ENCODE peak calls at places on chromosomes 3 and 15, in four cellular contexts. One of them, this sample, is unnamed.

GRCh38 chr3:32706348-32707025 is 21.5 kb downstream of the CNOT10 start:
- DNase-seq in psoas muscle: no peak
- DNase-seq in astrocyte of the spinal cord: peak; percentile 16
- DNase-seq in hepatocyte: no peak
- DNase-seq in this sample: no peak

GRCh38 chr3:4426782-4427344 is 40.2 kb downstream of the SUMF1 start:
- DNase-seq in hepatocyte: peak; percentile 81
- DNase-seq in psoas muscle: no peak
- DNase-seq in astrocyte of the spinal cord: peak; percentile 96
- DNase-seq in this sample: no peak

GRCh38 chr15:49860101-49860500 is 239.3 kb downstream of the DTWD1 start:
- DNase-seq in hepatocyte: no peak
- DNase-seq in psoas muscle: no peak
- DNase-seq in astrocyte of the spinal cord: peak; percentile 68
- DNase-seq in this sample: no peak

GRCh38 chr15:29815000-29815704 is 7.1 kb downstream of the TJP1 start:
- DNase-seq in hepatocyte: peak; percentile 39
- DNase-seq in astrocyte of the spinal cord: peak; percentile 52
- DNase-seq in psoas muscle: no peak
- DNase-seq in this sample: no peak

GRCh38 chr15:96119734-96120133 is 210.8 kb upstream of the NR2F2 start:
- DNase-seq in psoas muscle: no peak
- DNase-seq in astrocyte of the spinal cord: no peak
- DNase-seq in hepatocyte: no peak
- DNase-seq in this sample: no peak

GRCh38 chr15:81108427-81108826 is 25.6 kb upstream of the CFAP161 start:
- DNase-seq in hepatocyte: no peak
- DNase-seq in astrocyte of the spinal cord: no peak
- DNase-seq in psoas muscle: no peak
- DNase-seq in this sample: peak; percentile 28

GRCh38 chr15:60344987-60345386 is 52.8 kb downstream of the ANXA2 start:
- DNase-seq in astrocyte of the spinal cord: peak; percentile 30
- DNase-seq in psoas muscle: no peak
- DNase-seq in hepatocyte: no peak
- DNase-seq in this sample: no peak

GRCh38 chr15:48089664-48090063 is 31.1 kb upstream of the SLC24A5 start:
- DNase-seq in astrocyte of the spinal cord: no peak
- DNase-seq in psoas muscle: no peak
- DNase-seq in hepatocyte: no peak
- DNase-seq in this sample: peak; percentile 9

GRCh38 chr15:60338810-60339209 is 59.0 kb downstream of the ANXA2 start:
- DNase-seq in astrocyte of the spinal cord: no peak
- DNase-seq in psoas muscle: no peak
- DNase-seq in hepatocyte: no peak
- DNase-seq in this sample: peak; percentile 45

GRCh38 chr3:78281381-78281780 is 1241.5 kb downstream of the ROBO2 start:
- DNase-seq in hepatocyte: no peak
- DNase-seq in astrocyte of the spinal cord: no peak
- DNase-seq in psoas muscle: no peak
- DNase-seq in this sample: no peak

GRCh38 chr15:69253156-69253555 is 45.6 kb upstream of the PAQR5 start:
- DNase-seq in astrocyte of the spinal cord: peak; percentile 89
- DNase-seq in psoas muscle: no peak
- DNase-seq in hepatocyte: peak; percentile 16
- DNase-seq in this sample: peak; percentile 16

GRCh38 chr15:56839099-56839498 is 79.3 kb upstream of the TCF12 start:
- DNase-seq in astrocyte of the spinal cord: no peak
- DNase-seq in hepatocyte: no peak
- DNase-seq in psoas muscle: no peak
- DNase-seq in this sample: no peak

GRCh38 chr15:65869954-65870871 is 922 bp downstream of the RAB11A start:
- DNase-seq in psoas muscle: peak; percentile 19
- DNase-seq in hepatocyte: peak; percentile 65
- DNase-seq in astrocyte of the spinal cord: peak; percentile 20
- DNase-seq in this sample: peak; percentile 60

DNA sequence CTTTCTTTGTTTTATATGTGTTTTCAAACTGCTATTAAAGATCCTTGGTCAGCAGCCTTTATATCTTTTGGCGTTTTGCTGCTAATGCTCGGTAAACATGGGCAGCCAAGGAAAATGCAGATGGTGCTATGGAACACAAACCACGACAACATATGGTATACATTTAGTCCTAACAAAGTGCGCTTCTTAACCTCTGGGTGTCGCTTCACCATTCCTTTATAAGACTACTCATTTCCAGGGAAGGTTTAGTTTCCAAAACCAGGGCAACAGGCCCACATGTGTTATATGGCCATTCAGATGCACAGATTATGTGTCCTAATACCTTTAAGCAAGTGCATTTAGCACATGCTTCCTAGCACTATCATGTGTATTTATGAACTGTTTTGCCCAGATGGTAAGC is 14.7 kb downstream of the SHOX2 start:
- DNase-seq in astrocyte of the spinal cord: peak; percentile 31
- DNase-seq in hepatocyte: no peak
- DNase-seq in psoas muscle: no peak
- DNase-seq in this sample: no peak
- TF ChIP-seq CTCF in astrocyte of the spinal cord: peak; percentile 44
- TF ChIP-seq CTCF in hepatocyte: peak; percentile 32
- TF ChIP-seq CTCF in psoas muscle: peak; percentile 13
- TF ChIP-seq CTCF in this sample: no peak

GRCh38 chr15:88242586-88242985 is 14.0 kb downstream of the NTRK3 start:
- DNase-seq in astrocyte of the spinal cord: no peak
- DNase-seq in psoas muscle: no peak
- DNase-seq in hepatocyte: no peak
- DNase-seq in this sample: no peak

GRCh38 chr15:88243156-88243555 is 13.4 kb downstream of the NTRK3 start:
- DNase-seq in astrocyte of the spinal cord: no peak
- DNase-seq in psoas muscle: no peak
- DNase-seq in hepatocyte: no peak
- DNase-seq in this sample: no peak

GRCh38 chr15:88246081-88246480 is 10.5 kb downstream of the NTRK3 start:
- DNase-seq in astrocyte of the spinal cord: no peak
- DNase-seq in hepatocyte: no peak
- DNase-seq in psoas muscle: no peak
- DNase-seq in this sample: no peak

GRCh38 chr15:88241461-88241860 is 15.1 kb downstream of the NTRK3 start:
- DNase-seq in astrocyte of the spinal cord: no peak
- DNase-seq in hepatocyte: no peak
- DNase-seq in psoas muscle: no peak
- DNase-seq in this sample: no peak

DNA sequence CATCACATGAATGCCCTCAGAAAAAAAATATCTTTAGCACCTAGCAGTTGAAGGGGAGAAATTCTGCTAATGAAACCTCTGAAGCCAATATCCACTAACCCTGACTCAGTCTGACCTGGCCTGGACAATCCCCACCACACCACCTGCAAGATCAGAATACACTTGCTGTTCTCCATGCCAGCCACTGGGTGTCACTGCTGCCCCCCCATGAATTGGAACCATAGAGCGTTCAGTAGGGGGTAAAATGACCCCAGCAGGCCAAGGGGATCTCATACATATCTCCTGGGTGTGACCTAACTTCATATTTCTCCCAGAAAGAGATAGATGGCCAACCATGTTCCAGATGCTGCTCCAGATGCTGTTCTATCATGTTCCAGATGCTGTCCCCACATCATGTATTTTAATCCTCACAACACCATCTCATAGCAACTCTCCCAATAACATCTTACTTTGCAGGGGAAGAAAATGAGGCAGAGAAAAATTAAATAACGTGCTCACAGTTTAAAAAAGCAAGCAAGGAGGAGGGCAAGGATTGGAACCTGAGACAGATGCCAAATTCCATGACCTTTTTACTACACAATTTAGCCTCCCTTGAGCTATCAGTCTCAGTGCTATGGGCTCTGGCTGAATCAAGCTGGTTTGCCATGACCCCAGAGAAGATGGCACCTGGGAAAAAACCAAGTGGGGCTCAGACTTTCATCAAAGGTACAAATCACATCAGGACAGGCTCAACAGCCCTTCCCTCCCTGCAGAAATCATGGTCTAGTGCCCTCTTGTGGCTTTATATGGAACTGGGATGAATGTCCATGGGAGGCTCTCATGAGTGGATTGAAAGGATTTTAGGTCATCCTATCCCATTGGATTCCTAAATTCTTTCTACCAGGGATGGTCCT is 12.4 kb downstream of the NTRK3 start:
- DNase-seq in astrocyte of the spinal cord: peak; percentile 5
- DNase-seq in hepatocyte: peak; percentile 40
- DNase-seq in psoas muscle: no peak
- DNase-seq in this sample: peak; percentile 41
- TF ChIP-seq CTCF in astrocyte of the spinal cord: peak; percentile 67
- TF ChIP-seq CTCF in hepatocyte: peak; percentile 61
- TF ChIP-seq CTCF in psoas muscle: peak; percentile 45
- TF ChIP-seq CTCF in this sample: no peak

GRCh38 chr15:99963976-99964375 is 230.7 kb upstream of the LYSMD4 start:
- DNase-seq in hepatocyte: no peak
- DNase-seq in astrocyte of the spinal cord: no peak
- DNase-seq in psoas muscle: no peak
- DNase-seq in this sample: no peak
- TF ChIP-seq CTCF in hepatocyte: no peak
- TF ChIP-seq CTCF in astrocyte of the spinal cord: no peak
- TF ChIP-seq CTCF in psoas muscle: no peak
- TF ChIP-seq CTCF in this sample: no peak

DNA sequence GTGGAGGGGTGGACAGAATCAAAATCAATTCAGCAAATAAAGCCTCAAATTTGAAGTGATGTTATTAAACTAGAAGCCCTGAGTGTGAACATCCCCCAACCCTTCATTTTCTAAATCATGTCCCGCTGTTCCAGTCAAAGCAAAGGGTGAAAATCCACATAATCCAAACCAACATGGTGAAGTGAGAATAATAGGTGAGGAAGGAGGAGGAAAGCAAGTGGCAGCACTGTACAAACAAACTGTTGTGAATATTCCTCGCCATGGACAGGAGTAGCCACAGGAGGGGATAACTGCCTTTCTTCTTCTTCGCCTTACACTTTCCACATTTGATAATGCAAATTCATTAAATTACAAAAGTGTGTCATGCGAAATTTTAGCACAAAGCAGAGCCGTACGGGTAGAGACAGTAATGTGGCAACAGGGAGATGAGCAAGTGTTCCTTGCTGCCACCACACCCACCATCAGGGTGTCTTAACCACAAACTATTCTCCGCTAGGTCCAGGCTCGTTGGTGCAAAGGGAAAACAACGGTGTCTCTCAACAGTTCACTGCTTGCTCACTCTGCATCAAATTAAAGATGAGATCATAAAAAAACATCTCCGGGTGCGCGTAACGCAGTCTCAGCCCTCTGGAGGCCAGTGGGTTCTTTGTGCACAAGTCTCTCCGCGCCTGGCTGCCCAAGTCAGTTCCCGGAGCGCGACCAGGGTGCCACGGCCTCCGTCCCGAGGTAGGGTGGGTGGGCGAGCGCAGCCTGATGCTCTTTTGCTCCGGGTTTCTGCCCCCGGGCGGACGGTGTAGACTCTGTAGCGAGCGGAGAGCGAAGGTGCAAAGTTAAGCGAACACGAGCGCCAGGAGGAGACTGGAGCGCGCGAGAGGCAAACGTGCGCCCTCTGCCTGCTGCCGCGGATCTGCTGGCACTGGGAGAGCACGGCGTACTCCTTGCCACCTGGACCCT is 6.7 kb downstream of the EPHA3 start:
- DNase-seq in hepatocyte: peak; percentile 85
- DNase-seq in psoas muscle: peak; percentile 32
- DNase-seq in astrocyte of the spinal cord: peak; percentile 74
- DNase-seq in this sample: peak; percentile 72
- TF ChIP-seq CTCF in hepatocyte: peak; percentile 70
- TF ChIP-seq CTCF in psoas muscle: peak; percentile 41
- TF ChIP-seq CTCF in astrocyte of the spinal cord: peak; percentile 91
- TF ChIP-seq CTCF in this sample: peak; percentile 36

DNA sequence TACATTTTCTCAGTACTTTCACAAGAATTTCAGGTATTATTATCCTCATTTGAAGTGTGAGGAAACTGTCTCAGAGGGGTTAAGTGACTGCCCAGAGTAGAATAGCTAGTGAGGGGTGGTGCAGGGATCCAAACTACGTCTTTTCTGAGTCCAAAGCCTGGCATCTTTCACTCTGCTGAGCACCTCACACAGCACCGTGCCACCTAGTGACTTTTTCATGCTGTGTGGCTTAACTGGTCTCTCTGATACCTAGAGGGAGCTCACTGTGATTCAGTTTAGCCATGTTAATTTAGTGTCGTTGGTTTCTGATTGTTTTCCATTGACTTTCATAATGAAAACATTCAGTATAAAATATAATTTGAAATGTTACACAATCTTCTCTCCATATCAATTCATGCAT is 91.4 kb upstream of the NLGN1 start:
- DNase-seq in psoas muscle: no peak
- DNase-seq in astrocyte of the spinal cord: no peak
- DNase-seq in hepatocyte: no peak
- DNase-seq in this sample: no peak
- TF ChIP-seq CTCF in psoas muscle: no peak
- TF ChIP-seq CTCF in astrocyte of the spinal cord: no peak
- TF ChIP-seq CTCF in hepatocyte: no peak
- TF ChIP-seq CTCF in this sample: no peak

GRCh38 chr3:52397676-52398399 is 47.1 kb downstream of the SEMA3G start:
- DNase-seq in hepatocyte: no peak
- DNase-seq in psoas muscle: peak; percentile 10
- DNase-seq in astrocyte of the spinal cord: no peak
- DNase-seq in this sample: no peak

GRCh38 chr3:52396011-52396906 is 48.6 kb downstream of the SEMA3G start:
- DNase-seq in hepatocyte: no peak
- DNase-seq in psoas muscle: peak; percentile 6
- DNase-seq in astrocyte of the spinal cord: no peak
- DNase-seq in this sample: no peak

GRCh38 chr3:52398670-52399081 is 46.2 kb downstream of the SEMA3G start:
- DNase-seq in psoas muscle: peak; percentile 6
- DNase-seq in hepatocyte: no peak
- DNase-seq in astrocyte of the spinal cord: no peak
- DNase-seq in this sample: no peak

GRCh38 chr3:52395503-52395865 is 49.4 kb downstream of the SEMA3G start:
- DNase-seq in psoas muscle: peak; percentile 2
- DNase-seq in hepatocyte: no peak
- DNase-seq in astrocyte of the spinal cord: no peak
- DNase-seq in this sample: no peak

GRCh38 chr3:52396907-52397591 is 47.9 kb downstream of the SEMA3G start:
- DNase-seq in hepatocyte: no peak
- DNase-seq in astrocyte of the spinal cord: no peak
- DNase-seq in psoas muscle: peak; percentile 7
- DNase-seq in this sample: no peak
- TF ChIP-seq CTCF in hepatocyte: no peak
- TF ChIP-seq CTCF in astrocyte of the spinal cord: no peak
- TF ChIP-seq CTCF in psoas muscle: no peak
- TF ChIP-seq CTCF in this sample: no peak

GRCh38 chr3:109442531-109442930 is 105.2 kb upstream of the DPPA4 start:
- DNase-seq in hepatocyte: no peak
- DNase-seq in astrocyte of the spinal cord: no peak
- DNase-seq in psoas muscle: no peak
- DNase-seq in this sample: no peak

GRCh38 chr3:109440353-109440752 is 103.0 kb upstream of the DPPA4 start:
- DNase-seq in psoas muscle: no peak
- DNase-seq in astrocyte of the spinal cord: no peak
- DNase-seq in hepatocyte: no peak
- DNase-seq in this sample: no peak

DNA sequence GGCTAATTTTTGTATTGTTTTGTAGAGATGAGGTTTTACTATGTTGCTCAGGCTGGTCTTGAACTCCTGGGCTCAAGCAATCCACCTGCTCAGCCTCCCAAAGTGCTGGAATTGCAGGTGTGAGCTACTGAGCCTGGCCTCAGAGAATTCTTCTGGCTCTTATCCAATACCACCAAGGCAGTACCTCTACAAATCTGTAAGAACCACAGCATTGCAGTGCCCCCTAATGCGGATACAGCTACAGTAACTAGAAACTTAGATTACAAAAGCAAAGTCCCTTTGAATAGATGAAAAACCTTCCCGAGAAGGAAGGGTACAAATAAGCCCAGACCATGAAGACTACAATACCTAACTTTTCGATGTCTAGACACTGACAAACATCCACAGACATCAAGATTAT is 107.9 kb upstream of the DPPA4 start:
- DNase-seq in hepatocyte: no peak
- DNase-seq in astrocyte of the spinal cord: no peak
- DNase-seq in psoas muscle: no peak
- DNase-seq in this sample: no peak
- TF ChIP-seq CTCF in hepatocyte: no peak
- TF ChIP-seq CTCF in astrocyte of the spinal cord: no peak
- TF ChIP-seq CTCF in psoas muscle: no peak
- TF ChIP-seq CTCF in this sample: no peak

This sample was measured in Calu3.